ENCODE peak calls at places on chromosome 5, in six cellular contexts. K, L, Z, E, O and B are unnamed samples.

GRCh38 chr5:151362970-151363369 is 15.6 kb upstream of the SLC36A2 start:
- DNase-seq in Z (no peak), O (no peak), K (no peak), L (no peak), E (no peak), B (no peak)

GRCh38 chr5:9924614-9925013 is 294.5 kb upstream of the TAS2R1 start:
- DNase-seq in Z (peak; percentile 96), L (peak; percentile 0), O (peak; percentile 88), E (no peak), K (peak; percentile 95), B (no peak)

GRCh38 chr5:54659651-54660050 is 142.1 kb downstream of the SNX18 start:
- DNase-seq in L (no peak), O (no peak), K (no peak), E (no peak), Z (no peak), B (no peak)

GRCh38 chr5:140998921-140999410 is 32.7 kb downstream of the PCDHAC2 start:
- DNase-seq in L (no peak), E (no peak), Z (no peak), K (no peak), O (no peak), B (no peak)

GRCh38 chr5:119078870-119079269 is 8.0 kb downstream of the DMXL1 start:
- DNase-seq in K (no peak), E (no peak), O (no peak), Z (peak; percentile 66), L (no peak), B (no peak)

GRCh38 chr5:128842241-128842640 is 123.0 kb upstream of the SLC27A6 start:
- DNase-seq in K (no peak), Z (no peak), L (peak; percentile 20), E (no peak), O (no peak), B (no peak)

GRCh38 chr5:16826379-16827125 is 109.5 kb downstream of the MYO10 start:
- DNase-seq in E (no peak), Z (no peak), O (no peak), K (no peak), L (no peak), B (no peak)

GRCh38 chr5:9245071-9245470 is 300.8 kb downstream of the SEMA5A start:
- DNase-seq in K (no peak), E (no peak), Z (no peak), O (no peak), L (no peak), B (no peak)

GRCh38 chr5:87138091-87138819 is 129.4 kb upstream of the RASA1 start:
- DNase-seq in O (no peak), L (no peak), E (no peak), K (no peak), Z (no peak), B (no peak)

GRCh38 chr5:141825836-141826560 is 52.2 kb downstream of the PCDH1 start:
- DNase-seq in Z (no peak), K (no peak), O (no peak), L (peak; percentile 44), E (no peak), B (no peak)

GRCh38 chr5:126680215-126680817 is 79.6 kb downstream of the PHAX start:
- DNase-seq in O (no peak), L (no peak), K (no peak), Z (no peak), E (no peak), B (no peak)

GRCh38 chr5:37940931-37941623 is 101.2 kb upstream of the GDNF start:
- DNase-seq in Z (no peak), E (no peak), O (no peak), K (no peak), L (no peak), B (no peak)

GRCh38 chr5:53537711-53538110 is 22.7 kb upstream of the NDUFS4 start:
- DNase-seq in K (no peak), L (no peak), O (no peak), Z (no peak), E (no peak), B (no peak)

GRCh38 chr5:154329062-154329461 is 116.7 kb upstream of the SAP30L start:
- DNase-seq in O (no peak), Z (no peak), K (no peak), E (no peak), L (no peak), B (no peak)

GRCh38 chr5:21802869-21803490 is 1050.2 kb downstream of the CDH12 start:
- DNase-seq in O (no peak), Z (peak; percentile 47), K (peak; percentile 53), E (no peak), L (peak; percentile 33), B (no peak)

GRCh38 chr5:126814721-126815404 is 37.9 kb downstream of the LMNB1 start:
- DNase-seq in O (no peak), Z (peak; percentile 42), E (no peak), K (no peak), L (peak; percentile 48), B (no peak)

GRCh38 chr5:79236970-79237734 is 1.2 kb downstream of the JMY start:
- DNase-seq in L (peak; percentile 52), K (no peak), Z (peak; percentile 26), E (peak; percentile 69), O (no peak), B (peak; percentile 84)

GRCh38 chr5:167352801-167353200 is 938.6 kb upstream of the WWC1 start:
- DNase-seq in E (no peak), O (no peak), K (no peak), Z (no peak), L (no peak), B (no peak)

GRCh38 chr5:170195876-170196275 is 36.9 kb upstream of the C5orf58 start:
- DNase-seq in Z (no peak), L (no peak), O (no peak), E (no peak), K (no peak), B (no peak)